ENCODE peak calls at places on chromosomes 2 and 18, in seven cellular contexts. H is SK-N-SH, P is GM12878, T is HCT116, D is HepG2, B is K562, S is H1. R is an unnamed sample.

GRCh38 chr2:1590611-1591460 is 153.5 kb downstream of the PXDN start:
- DNase-seq in H (peak), B (no peak), D (no peak), T (no peak), P (no peak), S (peak), R (no peak)

GRCh38 chr2:76314621-76315020 is 603.9 kb upstream of the GCFC2 start:
- DNase-seq in T (no peak), B (no peak), D (no peak), H (no peak), S (no peak), P (no peak), R (peak)

GRCh38 chr2:72144746-72145657 is 2.7 kb downstream of the CYP26B1 start:
- DNase-seq in S (peak), T (peak), P (no peak), B (no peak), H (peak), D (peak), R (peak)

GRCh38 chr2:85956647-85957039 is 67.9 kb upstream of the ST3GAL5 start:
- DNase-seq in D (no peak), H (no peak), B (no peak), P (no peak), S (no peak), T (no peak), R (no peak)

GRCh38 chr2:11753886-11754704 is 7.7 kb downstream of the LPIN1 start:
- DNase-seq in D (no peak), B (no peak), S (no peak), P (peak), H (peak), T (no peak), R (no peak)

GRCh38 chr18:76487782-76488181 is 7.3 kb downstream of the ZNF516 start:
- DNase-seq in H (peak), T (no peak), S (no peak), P (no peak), D (no peak), B (no peak), R (no peak)

GRCh38 chr2:133711226-133711625 is 143.0 kb upstream of the NCKAP5 start:
- DNase-seq in P (no peak), S (no peak), B (no peak), T (no peak), D (no peak), H (peak), R (no peak)

GRCh38 chr2:118988706-118989105 is 46.7 kb downstream of the MARCO start:
- DNase-seq in H (no peak), P (no peak), S (peak), D (no peak), T (no peak), B (no peak), R (no peak)

GRCh38 chr18:79283341-79283879 is 112.3 kb upstream of the NFATC1 start:
- DNase-seq in P (no peak), D (no peak), B (no peak), S (no peak), T (no peak), H (peak), R (no peak)

GRCh38 chr2:227325824-227326195 is 759 bp downstream of the MFF start:
- DNase-seq in T (no peak), D (peak), H (peak), S (no peak), B (peak), P (no peak), R (peak)

GRCh38 chr2:241577413-241578122 is 19.0 kb downstream of the BOK start:
- DNase-seq in S (no peak), T (no peak), P (no peak), B (no peak), H (no peak), D (no peak), R (no peak)

GRCh38 chr18:59096098-59096779 is 43.4 kb upstream of the SEC11C start:
- DNase-seq in P (no peak), H (peak), B (no peak), S (peak), T (no peak), D (peak), R (no peak)

GRCh38 chr2:187013058-187013457 is 164.1 kb upstream of the ZSWIM2 start:
- DNase-seq in D (no peak), B (no peak), P (no peak), T (no peak), S (no peak), H (no peak), R (no peak)

GRCh38 chr2:240348522-240348921 is 86.9 kb upstream of the GPC1 start:
- DNase-seq in P (no peak), D (no peak), S (no peak), T (no peak), H (no peak), B (no peak), R (no peak)

GRCh38 chr2:146981921-146982320 is 862.9 kb upstream of the ACVR2A start:
- DNase-seq in T (no peak), P (no peak), H (no peak), S (no peak), D (no peak), B (no peak), R (no peak)

GRCh38 chr2:10476723-10477442 is 28.8 kb upstream of the ODC1 start:
- DNase-seq in H (no peak), S (no peak), T (no peak), B (no peak), D (no peak), P (no peak), R (no peak)

GRCh38 chr2:54298511-54298910 is 42.5 kb upstream of the TSPYL6 start:
- DNase-seq in B (no peak), H (no peak), T (no peak), P (no peak), D (no peak), S (no peak), R (no peak)

GRCh38 chr18:79744625-79745024 is 53.1 kb upstream of the KCNG2 start:
- DNase-seq in H (no peak), S (no peak), B (no peak), T (no peak), D (no peak), P (no peak), R (no peak)

GRCh38 chr2:118250463-118250862 is 162.2 kb downstream of the INSIG2 start:
- DNase-seq in P (no peak), T (peak), S (no peak), H (no peak), B (no peak), D (peak), R (no peak)

GRCh38 chr2:30511122-30512083 is 64.4 kb downstream of the LCLAT1 start:
- DNase-seq in H (peak), T (peak), B (no peak), S (no peak), D (peak), P (no peak), R (no peak)
- TF ChIP-seq JUND in H (peak), T (peak), B (peak), S (no peak), D (peak), P (no peak), R (no peak)

GRCh38 chr18:2104620-2105462 is 466.5 kb downstream of the METTL4 start:
- DNase-seq in S (peak), T (peak), D (peak), P (no peak), B (peak), H (peak), R (peak)
- TF ChIP-seq JUND in S (no peak), T (no peak), D (no peak), P (no peak), B (no peak), H (no peak), R (no peak)

GRCh38 chr18:13434854-13435253 is 216.3 kb downstream of the LDLRAD4 start:
- DNase-seq in B (no peak), T (no peak), H (no peak), D (no peak), S (no peak), P (no peak), R (no peak)
- TF ChIP-seq JUND in B (no peak), T (no peak), H (no peak), D (no peak), S (no peak), P (no peak), R (no peak)

GRCh38 chr2:102754746-102755145 is 7.1 kb upstream of the TMEM182 start:
- DNase-seq in H (no peak), S (no peak), B (no peak), D (no peak), T (no peak), P (no peak), R (no peak)

GRCh38 chr2:102758433-102758832 is 3.4 kb upstream of the TMEM182 start:
- DNase-seq in H (no peak), P (no peak), B (no peak), T (no peak), D (no peak), S (no peak), R (no peak)

GRCh38 chr2:102755284-102755683 is 6.5 kb upstream of the TMEM182 start:
- DNase-seq in S (no peak), T (no peak), B (no peak), H (no peak), D (no peak), P (no peak), R (no peak)

GRCh38 chr2:102749938-102750337 is 11.9 kb upstream of the TMEM182 start:
- DNase-seq in T (no peak), S (no peak), D (no peak), B (no peak), P (no peak), H (no peak), R (no peak)

DNA sequence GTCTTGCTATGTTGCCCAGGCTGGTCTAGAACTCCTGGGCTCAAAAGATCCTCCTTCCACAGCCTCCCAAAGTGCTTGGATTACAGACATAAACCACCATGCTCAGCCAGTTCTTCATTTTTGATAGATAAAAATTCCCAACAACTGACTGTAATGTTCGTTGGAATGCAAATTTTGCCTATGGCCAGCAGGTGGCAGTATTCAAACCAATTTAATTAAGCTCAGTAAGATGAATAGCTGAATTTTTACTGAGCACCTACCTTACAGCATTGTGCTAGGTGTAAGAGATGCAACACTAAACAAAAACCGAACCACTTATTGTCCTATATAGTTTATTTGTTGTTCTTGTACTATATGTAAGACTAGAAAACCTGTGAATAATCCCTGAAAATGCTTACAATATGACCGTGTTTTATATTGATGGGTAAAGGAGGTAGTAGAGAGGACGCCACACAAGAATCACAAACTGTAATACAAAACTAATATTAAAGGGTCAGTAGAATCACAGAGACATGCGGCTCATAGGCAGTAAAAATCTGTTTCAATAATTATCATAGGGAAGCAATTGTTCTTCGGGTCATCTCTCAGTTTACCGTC is 8.2 kb upstream of the TMEM182 start:
- DNase-seq in B (peak), T (peak), S (no peak), D (peak), H (peak), P (no peak), R (peak)
- TF ChIP-seq JUND in B (no peak), T (no peak), S (no peak), D (no peak), H (no peak), P (no peak), R (no peak)

R was measured in T47D.